ENCODE peak calls at places on chromosomes 12 and 14, in seven cellular contexts. P is foreskin fibroblast, Y is pancreas, R is bronchial epithelial cell, I is OCI-LY7, K is psoas muscle, F is heart right ventricle. S is an unnamed sample.

GRCh38 chr12:51395283-51396230 is 4.4 kb upstream of the GALNT6 start:
- DNase-seq in P (no peak), Y (no peak), R (no peak), I (no peak), K (no peak), F (no peak), S (peak)

GRCh38 chr14:88948199-88948598 is 123.7 kb downstream of the TTC8 start:
- DNase-seq in P (no peak), Y (no peak), R (no peak), I (no peak), K (no peak), F (no peak), S (no peak)

GRCh38 chr12:10554971-10555481 is 49.3 kb downstream of the EIF2S3B start:
- DNase-seq in P (no peak), Y (no peak), R (no peak), I (no peak), K (no peak), F (no peak), S (no peak)

GRCh38 chr12:38921025-38921677 is 15.8 kb upstream of the CPNE8 start:
- DNase-seq in P (peak), Y (peak), R (peak), I (peak), K (no peak), F (no peak), S (peak)

GRCh38 chr14:75794615-75795038 is 133.6 kb downstream of the TTLL5 start:
- DNase-seq in P (peak), Y (no peak), R (peak), I (no peak), K (no peak), F (no peak), S (no peak)

GRCh38 chr12:118360785-118361404 is 11.8 kb downstream of the TAOK3 start:
- DNase-seq in P (peak), Y (no peak), R (peak), I (no peak), K (no peak), F (no peak), S (no peak)

GRCh38 chr14:63949696-63950095 is 96.9 kb downstream of the SYNE2 start:
- DNase-seq in P (peak), Y (no peak), R (peak), I (no peak), K (no peak), F (no peak), S (no peak)

GRCh38 chr12:54549774-54550451 is 512 bp downstream of the PDE1B start:
- DNase-seq in P (peak), Y (no peak), R (peak), I (no peak), K (no peak), F (no peak), S (no peak)

GRCh38 chr12:62703011-62703380 is 232.0 kb downstream of the PPM1H start:
- DNase-seq in P (peak), Y (no peak), R (peak), I (no peak), K (no peak), F (no peak), S (no peak)

GRCh38 chr12:66596189-66596588 is 82.7 kb downstream of the GRIP1 start:
- DNase-seq in P (peak), Y (no peak), R (peak), I (no peak), K (no peak), F (no peak), S (no peak)

GRCh38 chr14:49954171-49954631 is 61.3 kb downstream of the ARF6 start:
- DNase-seq in P (peak), Y (no peak), R (peak), I (no peak), K (peak), F (no peak), S (no peak)

GRCh38 chr12:70822431-70822830 is 98.1 kb downstream of the PTPRR start:
- DNase-seq in P (no peak), Y (no peak), R (no peak), I (no peak), K (no peak), F (no peak), S (no peak)

GRCh38 chr12:96907681-96908163 is 665 bp downstream of the NEDD1 start:
- DNase-seq in P (peak), Y (peak), R (peak), I (peak), K (no peak), F (no peak), S (peak)

GRCh38 chr12:121697093-121697698 is 15.4 kb upstream of the TMEM120B start:
- DNase-seq in P (peak), Y (no peak), R (peak), I (peak), K (no peak), F (no peak), S (peak)

GRCh38 chr12:4268549-4269181 is 4.9 kb upstream of the CCND2 start:
- DNase-seq in P (peak), Y (no peak), R (peak), I (no peak), K (no peak), F (no peak), S (no peak)

GRCh38 chr14:87494010-87494409 is 499.0 kb downstream of the GALC start:
- DNase-seq in P (no peak), Y (no peak), R (peak), I (peak), K (no peak), F (no peak), S (no peak)

GRCh38 chr12:30725739-30726138 is 29.0 kb downstream of the CAPRIN2 start:
- DNase-seq in P (peak), Y (no peak), R (peak), I (no peak), K (no peak), F (no peak), S (no peak)

GRCh38 chr12:7091171-7091570 is 1.1 kb downstream of the C1R start:
- DNase-seq in P (no peak), Y (no peak), R (no peak), I (no peak), K (no peak), F (no peak), S (no peak)

GRCh38 chr12:81381951-81382350 is 304.1 kb downstream of the ACSS3 start:
- DNase-seq in P (no peak), Y (no peak), R (no peak), I (no peak), K (no peak), F (no peak), S (no peak)

GRCh38 chr12:91142184-91142583 is 30.9 kb upstream of the LUM start:
- DNase-seq in P (peak), Y (no peak), R (no peak), I (no peak), K (no peak), F (no peak), S (no peak)

GRCh38 chr14:22887260-22887989 is 4.4 kb downstream of the REM2 start:
- DNase-seq in P (peak), Y (peak), R (peak), I (peak), K (no peak), F (no peak), S (peak)

GRCh38 chr14:65993996-65994395 is 492.2 kb upstream of the CCDC196 start:
- DNase-seq in P (no peak), Y (no peak), R (no peak), I (no peak), K (no peak), F (no peak), S (no peak)

GRCh38 chr14:106210650-106211049 is 684.3 kb downstream of the TMEM121 start:
- DNase-seq in P (no peak), Y (no peak), R (no peak), I (peak), K (no peak), F (no peak), S (no peak)

GRCh38 chr14:75702107-75702506 is 41.1 kb downstream of the TTLL5 start:
- DNase-seq in P (no peak), Y (no peak), R (no peak), I (no peak), K (no peak), F (no peak), S (no peak)

GRCh38 chr12:24111101-24111500 is 161.6 kb upstream of the SOX5 start:
- DNase-seq in P (no peak), Y (no peak), R (peak), I (no peak), K (no peak), F (no peak), S (no peak)

GRCh38 chr12:75508159-75508558 is 3.2 kb downstream of the KRR1 start:
- DNase-seq in P (no peak), Y (no peak), R (no peak), I (no peak), K (no peak), F (no peak), S (no peak)

DNA sequence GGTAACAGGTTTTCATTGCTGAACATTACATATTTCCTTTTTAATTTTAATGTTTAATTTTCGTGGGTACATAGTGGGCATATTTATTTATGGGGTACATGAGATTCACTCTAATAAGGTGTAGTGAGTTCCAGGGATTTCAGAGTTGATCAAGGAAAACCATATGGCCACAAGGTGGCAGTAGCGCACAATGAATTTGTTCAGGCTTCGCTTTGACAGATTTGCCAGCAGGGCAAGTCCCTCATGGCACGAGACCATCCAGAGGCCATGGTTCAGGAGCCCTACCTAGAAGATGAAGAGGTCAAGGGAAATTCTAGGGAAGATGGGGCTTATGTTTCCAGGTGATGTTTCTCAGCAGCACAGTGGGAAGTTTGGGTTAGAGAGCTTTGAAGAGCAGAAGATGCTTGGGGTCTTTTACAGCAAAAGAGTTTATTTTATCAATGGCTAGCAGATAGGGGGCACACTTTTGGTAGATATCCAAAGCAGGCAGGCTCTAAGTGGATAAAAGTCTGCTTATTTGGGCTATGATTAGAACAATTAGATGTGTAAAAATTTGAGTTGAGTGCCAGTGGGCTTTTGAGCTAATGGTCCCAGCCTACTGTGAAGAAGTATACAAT is 1004.4 kb downstream of the AACS start:
- DNase-seq in P (peak), Y (peak), R (peak), I (peak), K (no peak), F (no peak), S (peak)
- TF ChIP-seq CTCF in P (peak), Y (peak), R (peak), I (peak), K (peak), F (no peak), S (peak)

GRCh38 chr14:20836668-20837338 is 34.2 kb upstream of the RNASE1 start:
- DNase-seq in P (peak), Y (no peak), R (peak), I (no peak), K (no peak), F (no peak), S (no peak)
- TF ChIP-seq CTCF in P (peak), Y (peak), R (peak), I (peak), K (peak), F (no peak), S (no peak)

DNA sequence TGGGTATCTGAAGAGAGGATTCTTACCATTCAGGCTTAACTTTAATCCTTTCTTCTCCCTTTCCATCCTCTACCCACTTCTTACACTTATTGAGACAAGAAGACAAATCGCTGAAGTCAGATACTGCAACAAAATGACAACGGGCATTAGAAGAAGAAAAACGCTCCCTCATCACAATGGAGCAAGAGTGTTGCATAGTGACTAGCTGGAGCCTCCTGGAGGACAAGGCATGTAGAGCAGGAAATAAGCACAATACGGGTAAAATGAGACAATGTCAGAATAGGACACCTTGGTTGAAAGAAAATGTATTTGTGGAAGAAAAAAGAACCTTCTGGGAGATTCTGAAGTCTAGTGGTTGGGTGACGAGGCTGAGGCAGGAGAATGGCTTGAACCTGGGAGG is 501.0 kb downstream of the RERGL start:
- DNase-seq in P (no peak), Y (no peak), R (peak), I (peak), K (no peak), F (no peak), S (no peak)
- TF ChIP-seq CTCF in P (no peak), Y (no peak), R (peak), I (peak), K (no peak), F (no peak), S (no peak)

GRCh38 chr12:77736219-77736965 is 94.3 kb upstream of the NAV3 start:
- DNase-seq in P (no peak), Y (no peak), R (no peak), I (no peak), K (no peak), F (no peak), S (no peak)
- TF ChIP-seq CTCF in P (no peak), Y (no peak), R (no peak), I (peak), K (no peak), F (no peak), S (peak)

GRCh38 chr12:1591029-1591428 is 3.4 kb downstream of the FBXL14 start:
- DNase-seq in P (peak), Y (no peak), R (peak), I (peak), K (no peak), F (no peak), S (no peak)
- TF ChIP-seq CTCF in P (no peak), Y (no peak), R (peak), I (peak), K (no peak), F (no peak), S (no peak)

GRCh38 chr12:95858451-95859343 is at the start of gene SNRPF:
- DNase-seq in P (peak), Y (peak), R (peak), I (peak), K (peak), F (peak), S (peak)
- TF ChIP-seq CTCF in P (peak), Y (no peak), R (peak), I (peak), K (no peak), F (no peak), S (peak)

DNA sequence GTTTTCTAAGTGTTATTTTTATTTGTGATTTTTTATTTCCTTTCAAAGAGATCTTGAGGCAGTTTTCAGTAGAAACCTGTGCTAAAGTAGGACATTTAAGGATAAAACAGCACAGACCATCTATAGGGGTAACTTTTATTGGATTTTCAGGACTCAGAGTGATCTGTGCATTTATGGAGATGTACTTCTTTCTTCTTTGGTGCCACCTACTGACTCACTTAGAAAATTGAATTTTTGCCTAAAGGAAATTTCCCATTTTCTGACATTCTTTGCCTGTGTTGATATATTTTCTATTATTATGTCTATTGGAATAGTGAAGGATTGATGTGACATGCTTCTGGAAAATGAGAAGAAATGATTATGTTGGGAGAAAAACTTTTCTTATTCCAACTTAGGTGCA is 113.0 kb downstream of the UNC79 start:
- DNase-seq in P (peak), Y (no peak), R (peak), I (peak), K (no peak), F (no peak), S (no peak)
- TF ChIP-seq CTCF in P (peak), Y (no peak), R (peak), I (peak), K (no peak), F (no peak), S (peak)

GRCh38 chr12:108856428-108857157 is 790 bp downstream of the SSH1 start:
- DNase-seq in P (peak), Y (peak), R (peak), I (peak), K (peak), F (peak), S (no peak)

GRCh38 chr12:108858399-108859074 is 1.2 kb upstream of the SSH1 start:
- DNase-seq in P (peak), Y (peak), R (no peak), I (no peak), K (peak), F (no peak), S (no peak)

GRCh38 chr12:108855284-108856169 is 1.9 kb downstream of the SSH1 start:
- DNase-seq in P (no peak), Y (no peak), R (peak), I (no peak), K (no peak), F (no peak), S (no peak)

GRCh38 chr12:108856170-108856427 is 1.3 kb downstream of the SSH1 start:
- DNase-seq in P (no peak), Y (no peak), R (no peak), I (no peak), K (no peak), F (no peak), S (no peak)

GRCh38 chr12:108857158-108857407 is 300 bp downstream of the SSH1 start:
- DNase-seq in P (no peak), Y (peak), R (no peak), I (no peak), K (no peak), F (no peak), S (no peak)
- TF ChIP-seq CTCF in P (no peak), Y (no peak), R (no peak), I (no peak), K (no peak), F (no peak), S (no peak)

DNA sequence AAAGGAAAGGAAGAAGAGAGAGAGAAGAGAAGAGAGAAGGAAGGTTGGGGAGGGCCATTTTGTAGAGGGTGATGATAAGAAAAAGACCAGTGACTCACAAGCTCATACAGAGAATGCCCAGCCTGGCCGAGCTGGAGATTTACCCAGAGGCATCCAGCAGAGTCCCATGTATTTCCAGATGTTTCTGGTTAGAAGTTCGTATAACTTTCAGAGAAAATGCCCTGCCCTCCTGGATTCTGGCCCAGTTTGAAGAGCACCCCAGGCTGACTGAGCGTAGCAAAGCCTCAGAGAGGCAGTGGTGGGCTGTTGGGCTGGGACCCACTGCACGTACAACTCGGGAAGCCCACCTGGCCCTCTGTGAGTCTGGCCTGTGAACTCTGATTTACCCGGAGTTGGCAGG is 221.8 kb downstream of the SLC41A2 start:
- DNase-seq in P (peak), Y (no peak), R (no peak), I (no peak), K (no peak), F (no peak), S (no peak)
- TF ChIP-seq CTCF in P (no peak), Y (no peak), R (no peak), I (no peak), K (no peak), F (no peak), S (no peak)

DNA sequence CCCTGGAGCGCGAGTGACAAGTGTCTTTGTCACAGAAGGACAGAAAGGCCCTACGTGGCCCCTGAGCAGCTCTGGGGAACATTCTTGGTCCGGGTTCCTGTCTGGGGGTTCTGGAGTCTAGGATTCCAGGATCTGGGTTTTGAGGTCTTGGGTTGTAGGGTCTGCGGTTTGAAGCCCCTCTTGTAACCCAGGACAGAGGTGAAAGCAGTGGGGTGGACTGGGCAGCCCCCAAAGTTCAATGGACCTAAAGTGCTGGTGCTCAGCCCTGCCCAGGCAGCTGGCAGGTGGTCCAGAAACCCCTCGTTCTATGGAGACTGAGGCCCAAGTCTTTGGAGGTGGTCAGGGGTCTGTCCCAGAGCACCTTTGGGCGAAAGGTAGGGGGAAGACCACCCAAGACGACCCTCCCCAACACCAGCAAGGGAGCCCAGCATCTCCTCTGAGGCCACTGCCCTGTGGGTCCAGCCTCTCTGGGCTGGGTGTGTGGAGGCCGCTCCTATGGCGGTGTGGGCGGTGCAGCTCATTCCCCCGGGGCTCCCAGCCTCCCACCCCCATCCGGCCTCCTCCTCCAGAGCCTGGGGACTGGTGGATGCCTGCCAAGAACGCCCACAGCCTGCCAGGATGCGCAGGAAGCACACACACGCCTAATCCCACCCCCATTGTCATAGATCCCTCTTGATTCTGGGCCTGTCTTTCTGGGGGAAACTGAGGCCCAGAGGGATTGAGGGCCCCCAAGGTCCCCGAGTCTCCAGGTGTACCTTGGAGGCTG is 30.2 kb upstream of the ANKRD9 start:
- DNase-seq in P (peak), Y (no peak), R (peak), I (no peak), K (no peak), F (peak), S (no peak)
- TF ChIP-seq CTCF in P (no peak), Y (no peak), R (no peak), I (no peak), K (no peak), F (no peak), S (no peak)

S was measured in GM10248.